ENCODE peak calls at places on chromosome 14, in ten cellular contexts. One of them, this sample, is unnamed.

GRCh38 chr14:102663031-102663430 is 70.6 kb downstream of the RCOR1 start:
- ATAC-seq in left lung: no peak
- ATAC-seq in right cardiac atrium: no peak
- ATAC-seq in A549: no peak
- ATAC-seq in natural killer cell: no peak
- ATAC-seq in sciatic nerve: no peak
- ATAC-seq in left ventricle myocardium superior: no peak
- ATAC-seq in heart left ventricle: no peak
- ATAC-seq in activated naive CD8-positive, alpha-beta T cell treated with anti-CD3 and anti-CD28 coated beads, Interleukin-2, amount 10 ng/mL, durations not matched to agents 7 days and 5 days: no peak
- ATAC-seq in Right ventricle myocardium inferior: no peak
- ATAC-seq in this sample: no peak

GRCh38 chr14:43729149-43729548 is 777.9 kb downstream of the FSCB start:
- ATAC-seq in left lung: no peak
- ATAC-seq in right cardiac atrium: no peak
- ATAC-seq in A549: no peak
- ATAC-seq in natural killer cell: no peak
- ATAC-seq in sciatic nerve: no peak
- ATAC-seq in left ventricle myocardium superior: no peak
- ATAC-seq in heart left ventricle: no peak
- ATAC-seq in activated naive CD8-positive, alpha-beta T cell treated with anti-CD3 and anti-CD28 coated beads, Interleukin-2, amount 10 ng/mL, durations not matched to agents 7 days and 5 days: no peak
- ATAC-seq in Right ventricle myocardium inferior: no peak
- ATAC-seq in this sample: no peak

GRCh38 chr14:59342108-59342507 is 123.1 kb downstream of the GPR135 start:
- ATAC-seq in left lung: no peak
- ATAC-seq in right cardiac atrium: no peak
- ATAC-seq in A549: no peak
- ATAC-seq in natural killer cell: no peak
- ATAC-seq in sciatic nerve: no peak
- ATAC-seq in left ventricle myocardium superior: no peak
- ATAC-seq in heart left ventricle: no peak
- ATAC-seq in activated naive CD8-positive, alpha-beta T cell treated with anti-CD3 and anti-CD28 coated beads, Interleukin-2, amount 10 ng/mL, durations not matched to agents 7 days and 5 days: no peak
- ATAC-seq in Right ventricle myocardium inferior: no peak
- ATAC-seq in this sample: no peak

GRCh38 chr14:63508033-63508432 is 35.1 kb downstream of the PPP2R5E start:
- ATAC-seq in left lung: peak
- ATAC-seq in right cardiac atrium: no peak
- ATAC-seq in A549: no peak
- ATAC-seq in natural killer cell: peak
- ATAC-seq in sciatic nerve: no peak
- ATAC-seq in left ventricle myocardium superior: no peak
- ATAC-seq in heart left ventricle: no peak
- ATAC-seq in activated naive CD8-positive, alpha-beta T cell treated with anti-CD3 and anti-CD28 coated beads, Interleukin-2, amount 10 ng/mL, durations not matched to agents 7 days and 5 days: no peak
- ATAC-seq in Right ventricle myocardium inferior: no peak
- ATAC-seq in this sample: no peak

GRCh38 chr14:80988742-80989429 is 33.5 kb downstream of the TSHR start:
- ATAC-seq in left lung: no peak
- ATAC-seq in right cardiac atrium: no peak
- ATAC-seq in A549: no peak
- ATAC-seq in natural killer cell: no peak
- ATAC-seq in sciatic nerve: no peak
- ATAC-seq in left ventricle myocardium superior: no peak
- ATAC-seq in heart left ventricle: no peak
- ATAC-seq in activated naive CD8-positive, alpha-beta T cell treated with anti-CD3 and anti-CD28 coated beads, Interleukin-2, amount 10 ng/mL, durations not matched to agents 7 days and 5 days: peak
- ATAC-seq in Right ventricle myocardium inferior: no peak
- ATAC-seq in this sample: no peak

GRCh38 chr14:61502459-61503093 is 181.2 kb downstream of the PRKCH start:
- ATAC-seq in left lung: peak
- ATAC-seq in right cardiac atrium: no peak
- ATAC-seq in A549: peak
- ATAC-seq in natural killer cell: no peak
- ATAC-seq in sciatic nerve: no peak
- ATAC-seq in left ventricle myocardium superior: no peak
- ATAC-seq in heart left ventricle: no peak
- ATAC-seq in activated naive CD8-positive, alpha-beta T cell treated with anti-CD3 and anti-CD28 coated beads, Interleukin-2, amount 10 ng/mL, durations not matched to agents 7 days and 5 days: no peak
- ATAC-seq in Right ventricle myocardium inferior: no peak
- ATAC-seq in this sample: no peak

GRCh38 chr14:54148251-54148650 is 191.6 kb upstream of the BMP4 start:
- ATAC-seq in left lung: no peak
- ATAC-seq in right cardiac atrium: no peak
- ATAC-seq in A549: no peak
- ATAC-seq in natural killer cell: no peak
- ATAC-seq in sciatic nerve: no peak
- ATAC-seq in left ventricle myocardium superior: no peak
- ATAC-seq in heart left ventricle: no peak
- ATAC-seq in activated naive CD8-positive, alpha-beta T cell treated with anti-CD3 and anti-CD28 coated beads, Interleukin-2, amount 10 ng/mL, durations not matched to agents 7 days and 5 days: no peak
- ATAC-seq in Right ventricle myocardium inferior: no peak
- ATAC-seq in this sample: no peak

GRCh38 chr14:65241125-65241752 is 138.9 kb upstream of the MAX start:
- ATAC-seq in left lung: no peak
- ATAC-seq in right cardiac atrium: no peak
- ATAC-seq in A549: no peak
- ATAC-seq in natural killer cell: no peak
- ATAC-seq in sciatic nerve: no peak
- ATAC-seq in left ventricle myocardium superior: no peak
- ATAC-seq in heart left ventricle: no peak
- ATAC-seq in activated naive CD8-positive, alpha-beta T cell treated with anti-CD3 and anti-CD28 coated beads, Interleukin-2, amount 10 ng/mL, durations not matched to agents 7 days and 5 days: no peak
- ATAC-seq in Right ventricle myocardium inferior: no peak
- ATAC-seq in this sample: no peak

GRCh38 chr14:52463375-52463774 is 88.9 kb downstream of the TXNDC16 start:
- ATAC-seq in left lung: no peak
- ATAC-seq in right cardiac atrium: no peak
- ATAC-seq in A549: no peak
- ATAC-seq in natural killer cell: no peak
- ATAC-seq in sciatic nerve: no peak
- ATAC-seq in left ventricle myocardium superior: no peak
- ATAC-seq in heart left ventricle: no peak
- ATAC-seq in activated naive CD8-positive, alpha-beta T cell treated with anti-CD3 and anti-CD28 coated beads, Interleukin-2, amount 10 ng/mL, durations not matched to agents 7 days and 5 days: no peak
- ATAC-seq in Right ventricle myocardium inferior: no peak
- ATAC-seq in this sample: no peak

This sample was measured in gastroesophageal sphincter.